ENCODE peak calls at places on chromosome 14, in seven cellular contexts. B is dermis microvascular lymphatic vessel endothelial cell, Q is AG08395, S is HT-29, G is A549, J is skeletal muscle cell, A is uterus. N is an unnamed sample.

GRCh38 chr14:66120402-66120801 is 365.8 kb upstream of the CCDC196 start:
- DNase-seq in B (no peak), Q (no peak), S (no peak), G (no peak), J (no peak), A (no peak), N (no peak)

GRCh38 chr14:100864960-100865681 is 38.4 kb downstream of the RTL1 start:
- DNase-seq in B (no peak), Q (peak), S (no peak), G (peak), J (no peak), A (no peak), N (no peak)

GRCh38 chr14:24911324-24912095 is 138.4 kb downstream of the STXBP6 start:
- DNase-seq in B (no peak), Q (peak), S (no peak), G (peak), J (peak), A (peak), N (no peak)

GRCh38 chr14:34137001-34137400 is 186.1 kb upstream of the EGLN3 start:
- DNase-seq in B (no peak), Q (no peak), S (no peak), G (no peak), J (no peak), A (no peak), N (no peak)

GRCh38 chr14:104383088-104383805 is 196.3 kb upstream of the C14orf180 start:
- DNase-seq in B (no peak), Q (no peak), S (no peak), G (no peak), J (no peak), A (no peak), N (peak)

GRCh38 chr14:100100032-100100405 is 34.8 kb downstream of the EVL start:
- DNase-seq in B (no peak), Q (no peak), S (no peak), G (no peak), J (no peak), A (no peak), N (no peak)

GRCh38 chr14:88492272-88493089 is 62.3 kb downstream of the PTPN21 start:
- DNase-seq in B (peak), Q (peak), S (peak), G (peak), J (no peak), A (peak), N (peak)

GRCh38 chr14:94635143-94635542 is 23.0 kb downstream of the SERPINA3 start:
- DNase-seq in B (no peak), Q (no peak), S (no peak), G (no peak), J (no peak), A (no peak), N (no peak)

N was measured in WERI-Rb-1.